ENCODE peak calls at places on chromosomes 1 and 21, in four cellular contexts. One of them, this sample, is unnamed.

GRCh38 chr21:34522284-34522683 is 10.3 kb upstream of the KCNE1 start:
- DNase-seq in stomach: no peak
- DNase-seq in sigmoid colon: no peak
- DNase-seq in transverse colon: peak; percentile 61
- DNase-seq in this sample: no peak

GRCh38 chr21:31660134-31660565 is 657 bp downstream of the SOD1 start:
- DNase-seq in sigmoid colon: no peak
- DNase-seq in stomach: no peak
- DNase-seq in transverse colon: peak; percentile 61
- DNase-seq in this sample: peak; percentile 89

GRCh38 chr1:88935522-88936222 is 44.3 kb upstream of the GTF2B start:
- DNase-seq in stomach: no peak
- DNase-seq in sigmoid colon: no peak
- DNase-seq in transverse colon: no peak
- DNase-seq in this sample: no peak

GRCh38 chr1:110630770-110631663 is 24.9 kb upstream of the KCNA2 start:
- DNase-seq in sigmoid colon: peak; percentile 81
- DNase-seq in transverse colon: peak; percentile 86
- DNase-seq in stomach: peak; percentile 80
- DNase-seq in this sample: peak; percentile 93

GRCh38 chr1:234495231-234495990 is 16.4 kb upstream of the TARBP1 start:
- DNase-seq in sigmoid colon: no peak
- DNase-seq in stomach: no peak
- DNase-seq in transverse colon: no peak
- DNase-seq in this sample: no peak

GRCh38 chr1:40783001-40783905 is at the start of gene KCNQ4:
- DNase-seq in sigmoid colon: peak; percentile 88
- DNase-seq in transverse colon: peak; percentile 70
- DNase-seq in stomach: peak; percentile 77
- DNase-seq in this sample: no peak

GRCh38 chr1:248906741-248907661 is 966 bp downstream of the PGBD2 start:
- DNase-seq in sigmoid colon: no peak
- DNase-seq in stomach: no peak
- DNase-seq in transverse colon: no peak
- DNase-seq in this sample: no peak

GRCh38 chr1:108077991-108078390 is 113.0 kb upstream of the VAV3 start:
- DNase-seq in transverse colon: no peak
- DNase-seq in stomach: no peak
- DNase-seq in sigmoid colon: no peak
- DNase-seq in this sample: no peak

GRCh38 chr1:109784551-109785252 is 21.0 kb upstream of the EPS8L3 start:
- DNase-seq in stomach: no peak
- DNase-seq in sigmoid colon: peak; percentile 54
- DNase-seq in transverse colon: peak; percentile 4
- DNase-seq in this sample: no peak

GRCh38 chr1:235278233-235278914 is 49.6 kb downstream of the ARID4B start:
- DNase-seq in transverse colon: no peak
- DNase-seq in sigmoid colon: no peak
- DNase-seq in stomach: no peak
- DNase-seq in this sample: no peak

GRCh38 chr1:56416385-56416972 is 162.9 kb downstream of the PLPP3 start:
- DNase-seq in transverse colon: no peak
- DNase-seq in sigmoid colon: no peak
- DNase-seq in stomach: no peak
- DNase-seq in this sample: no peak

GRCh38 chr1:40769815-40770214 is 13.8 kb upstream of the KCNQ4 start:
- DNase-seq in transverse colon: no peak
- DNase-seq in sigmoid colon: peak; percentile 58
- DNase-seq in stomach: no peak
- DNase-seq in this sample: no peak

GRCh38 chr1:116325922-116326321 is 47.1 kb upstream of the ATP1A1 start:
- DNase-seq in transverse colon: no peak
- DNase-seq in sigmoid colon: no peak
- DNase-seq in stomach: no peak
- DNase-seq in this sample: no peak

GRCh38 chr1:207857447-207857846 is 53.5 kb downstream of the CD34 start:
- DNase-seq in sigmoid colon: no peak
- DNase-seq in stomach: no peak
- DNase-seq in transverse colon: no peak
- DNase-seq in this sample: peak; percentile 39

GRCh38 chr1:7317888-7318287 is 453.2 kb upstream of the VAMP3 start:
- DNase-seq in transverse colon: peak; percentile 27
- DNase-seq in sigmoid colon: no peak
- DNase-seq in stomach: no peak
- DNase-seq in this sample: peak; percentile 15

GRCh38 chr1:53060580-53060979 is 1.4 kb upstream of the PODN start:
- DNase-seq in stomach: no peak
- DNase-seq in transverse colon: no peak
- DNase-seq in sigmoid colon: peak; percentile 82
- DNase-seq in this sample: peak; percentile 79

GRCh38 chr21:44512496-44513388 is 27.3 kb downstream of the KRTAP10-1 start:
- DNase-seq in sigmoid colon: no peak
- DNase-seq in stomach: no peak
- DNase-seq in transverse colon: no peak
- DNase-seq in this sample: no peak

GRCh38 chr1:36583980-36584805 is 101.5 kb upstream of the CSF3R start:
- DNase-seq in stomach: no peak
- DNase-seq in sigmoid colon: no peak
- DNase-seq in transverse colon: no peak
- DNase-seq in this sample: no peak

GRCh38 chr1:190138711-190139110 is 339.0 kb downstream of the BRINP3 start:
- DNase-seq in sigmoid colon: no peak
- DNase-seq in transverse colon: no peak
- DNase-seq in stomach: no peak
- DNase-seq in this sample: no peak
- TF ChIP-seq POLR2A in sigmoid colon: no peak
- TF ChIP-seq POLR2A in transverse colon: no peak
- TF ChIP-seq POLR2A in stomach: no peak
- TF ChIP-seq POLR2A in this sample: no peak

GRCh38 chr1:151833172-151833571 is 1.6 kb upstream of the RORC start:
- DNase-seq in stomach: no peak
- DNase-seq in sigmoid colon: no peak
- DNase-seq in transverse colon: no peak
- DNase-seq in this sample: no peak

GRCh38 chr1:151830055-151830454 is 1.5 kb downstream of the RORC start:
- DNase-seq in sigmoid colon: no peak
- DNase-seq in stomach: no peak
- DNase-seq in transverse colon: no peak
- DNase-seq in this sample: no peak

GRCh38 chr1:151831256-151831591 is 378 bp downstream of the RORC start:
- DNase-seq in stomach: no peak
- DNase-seq in sigmoid colon: no peak
- DNase-seq in transverse colon: no peak
- DNase-seq in this sample: no peak

GRCh38 chr1:151832318-151832984 is 849 bp upstream of the RORC start:
- DNase-seq in sigmoid colon: peak; percentile 86
- DNase-seq in transverse colon: peak; percentile 87
- DNase-seq in stomach: peak; percentile 98
- DNase-seq in this sample: peak; percentile 94

DNA sequence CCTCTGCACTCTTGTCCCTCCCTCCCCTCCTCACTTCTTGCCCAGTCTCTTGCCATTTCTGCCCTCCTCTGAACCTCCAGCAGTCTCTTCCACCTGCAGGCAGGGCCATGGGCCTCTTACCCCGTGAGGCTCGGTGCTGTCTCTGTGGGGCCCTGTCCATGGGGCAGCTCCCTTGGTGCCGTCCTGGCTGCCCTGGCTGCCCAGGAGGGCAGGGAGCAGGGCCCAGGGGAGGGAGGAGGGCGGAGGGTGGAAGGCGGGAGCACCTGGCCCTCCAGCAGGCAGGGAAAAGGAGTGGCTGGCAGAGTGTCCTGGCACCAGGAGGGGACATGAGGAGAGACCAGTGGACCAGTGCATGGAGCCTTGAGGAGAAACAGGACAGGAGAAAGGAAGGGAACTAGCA is at the start of gene RORC:
- DNase-seq in stomach: peak; percentile 88
- DNase-seq in sigmoid colon: no peak
- DNase-seq in transverse colon: peak; percentile 79
- DNase-seq in this sample: no peak
- TF ChIP-seq CTCF in stomach: no peak
- TF ChIP-seq CTCF in sigmoid colon: no peak
- TF ChIP-seq CTCF in transverse colon: no peak
- TF ChIP-seq CTCF in this sample: no peak

GRCh38 chr1:244325056-244325764 is 126.5 kb downstream of the ADSS2 start:
- DNase-seq in stomach: peak; percentile 43
- DNase-seq in sigmoid colon: no peak
- DNase-seq in transverse colon: no peak
- DNase-seq in this sample: no peak
- TF ChIP-seq POLR2A in stomach: no peak
- TF ChIP-seq POLR2A in sigmoid colon: no peak
- TF ChIP-seq POLR2A in transverse colon: peak; percentile 20
- TF ChIP-seq POLR2A in this sample: no peak

GRCh38 chr1:62744594-62745577 is 39.0 kb upstream of the ATG4C start:
- DNase-seq in sigmoid colon: no peak
- DNase-seq in stomach: no peak
- DNase-seq in transverse colon: no peak
- DNase-seq in this sample: no peak

GRCh38 chr1:62746809-62747138 is 37.2 kb upstream of the ATG4C start:
- DNase-seq in stomach: no peak
- DNase-seq in transverse colon: no peak
- DNase-seq in sigmoid colon: no peak
- DNase-seq in this sample: no peak

GRCh38 chr1:62746086-62746808 is 37.7 kb upstream of the ATG4C start:
- DNase-seq in sigmoid colon: no peak
- DNase-seq in stomach: no peak
- DNase-seq in transverse colon: no peak
- DNase-seq in this sample: no peak
- TF ChIP-seq CTCF in sigmoid colon: no peak
- TF ChIP-seq CTCF in stomach: no peak
- TF ChIP-seq CTCF in transverse colon: peak; percentile 62
- TF ChIP-seq CTCF in this sample: no peak

GRCh38 chr1:15850450-15851079 is 3.1 kb downstream of the SPEN start:
- DNase-seq in transverse colon: no peak
- DNase-seq in stomach: no peak
- DNase-seq in sigmoid colon: no peak
- DNase-seq in this sample: no peak

GRCh38 chr1:15849775-15850449 is 2.4 kb downstream of the SPEN start:
- DNase-seq in transverse colon: peak; percentile 49
- DNase-seq in stomach: peak; percentile 29
- DNase-seq in sigmoid colon: peak; percentile 73
- DNase-seq in this sample: peak; percentile 47

GRCh38 chr1:15847893-15848142 is 311 bp downstream of the SPEN start:
- DNase-seq in stomach: no peak
- DNase-seq in transverse colon: no peak
- DNase-seq in sigmoid colon: no peak
- DNase-seq in this sample: no peak

GRCh38 chr1:15848143-15848928 is 829 bp downstream of the SPEN start:
- DNase-seq in stomach: peak; percentile 45
- DNase-seq in transverse colon: peak; percentile 51
- DNase-seq in sigmoid colon: peak; percentile 73
- DNase-seq in this sample: peak; percentile 27

GRCh38 chr1:15848929-15849774 is 1.6 kb downstream of the SPEN start:
- DNase-seq in transverse colon: peak; percentile 88
- DNase-seq in sigmoid colon: peak; percentile 91
- DNase-seq in stomach: peak; percentile 86
- DNase-seq in this sample: peak; percentile 84
- TF ChIP-seq POLR2A in transverse colon: peak; percentile 83
- TF ChIP-seq POLR2A in sigmoid colon: peak; percentile 68
- TF ChIP-seq POLR2A in stomach: no peak
- TF ChIP-seq POLR2A in this sample: no peak

GRCh38 chr1:226444901-226445300 is 37.0 kb upstream of the PARP1 start:
- DNase-seq in transverse colon: peak; percentile 57
- DNase-seq in sigmoid colon: no peak
- DNase-seq in stomach: peak; percentile 29
- DNase-seq in this sample: no peak
- TF ChIP-seq CTCF in transverse colon: no peak
- TF ChIP-seq CTCF in sigmoid colon: no peak
- TF ChIP-seq CTCF in stomach: no peak
- TF ChIP-seq CTCF in this sample: no peak

This sample was measured in lower leg skin.